ENCODE peak calls at places on chromosome 13, in eight cellular contexts. I, F, S, Z, T, C, B and A are unnamed samples.

GRCh38 chr13:42747399-42747873 is 33.9 kb upstream of the FAM216B start:
- DNase-seq in I (no peak), F (no peak), S (no peak), Z (no peak), T (peak), C (peak), B (no peak), A (peak)

GRCh38 chr13:94701313-94702180 is 10.8 kb downstream of the SOX21 start:
- DNase-seq in I (no peak), F (no peak), S (no peak), Z (no peak), T (no peak), C (no peak), B (no peak), A (no peak)

GRCh38 chr13:45209229-45209628 is 8.4 kb upstream of the KCTD4 start:
- DNase-seq in I (no peak), F (no peak), S (no peak), Z (no peak), T (no peak), C (no peak), B (no peak), A (no peak)

GRCh38 chr13:68110178-68110768 is 880.1 kb upstream of the PCDH9 start:
- DNase-seq in I (no peak), F (no peak), S (no peak), Z (no peak), T (no peak), C (no peak), B (no peak), A (no peak)

GRCh38 chr13:104466016-104466415 is 1399.8 kb upstream of the SLC10A2 start:
- DNase-seq in I (no peak), F (no peak), S (no peak), Z (no peak), T (no peak), C (no peak), B (no peak), A (no peak)

GRCh38 chr13:66087149-66087780 is 1142.9 kb downstream of the PCDH9 start:
- DNase-seq in I (no peak), F (no peak), S (no peak), Z (no peak), T (no peak), C (peak), B (no peak), A (no peak)

GRCh38 chr13:91360246-91360751 is 12.8 kb downstream of the MIR17HG start:
- DNase-seq in I (no peak), F (no peak), S (no peak), Z (no peak), T (no peak), C (no peak), B (no peak), A (no peak)

GRCh38 chr13:65725001-65725400 is 1505.1 kb downstream of the PCDH9 start:
- DNase-seq in I (no peak), F (no peak), S (peak), Z (no peak), T (no peak), C (peak), B (no peak), A (no peak)

GRCh38 chr13:36815069-36815468 is 4.0 kb upstream of the RFXAP start:
- DNase-seq in I (no peak), F (no peak), S (no peak), Z (no peak), T (no peak), C (no peak), B (no peak), A (no peak)

GRCh38 chr13:41465215-41465907 is 8.0 kb downstream of the RGCC start:
- DNase-seq in I (no peak), F (peak), S (no peak), Z (peak), T (peak), C (peak), B (peak), A (peak)

GRCh38 chr13:107035778-107036177 is 467.8 kb upstream of the ARGLU1 start:
- DNase-seq in I (no peak), F (no peak), S (no peak), Z (no peak), T (peak), C (peak), B (no peak), A (no peak)

GRCh38 chr13:104074326-104074725 is 1008.1 kb upstream of the SLC10A2 start:
- DNase-seq in I (no peak), F (no peak), S (no peak), Z (no peak), T (no peak), C (no peak), B (no peak), A (no peak)

GRCh38 chr13:25727250-25727649 is 324.6 kb downstream of the SHISA2 start:
- DNase-seq in I (peak), F (no peak), S (no peak), Z (peak), T (no peak), C (no peak), B (no peak), A (no peak)

GRCh38 chr13:86729206-86729605 is 930.0 kb upstream of the SLITRK6 start:
- DNase-seq in I (no peak), F (no peak), S (no peak), Z (no peak), T (no peak), C (no peak), B (no peak), A (no peak)

GRCh38 chr13:76527041-76527440 is 359.2 kb downstream of the KCTD12 start:
- DNase-seq in I (no peak), F (no peak), S (no peak), Z (no peak), T (no peak), C (no peak), B (no peak), A (no peak)

GRCh38 chr13:96822900-96823299 is 171.4 kb downstream of the OXGR1 start:
- DNase-seq in I (peak), F (no peak), S (peak), Z (peak), T (no peak), C (peak), B (no peak), A (no peak)

GRCh38 chr13:19955873-19956559 is 2.5 kb upstream of the ZMYM2 start:
- DNase-seq in I (no peak), F (no peak), S (no peak), Z (no peak), T (no peak), C (no peak), B (no peak), A (no peak)

GRCh38 chr13:89239361-89240127 is 1568.4 kb downstream of the SLITRK5 start:
- DNase-seq in I (no peak), F (no peak), S (no peak), Z (no peak), T (no peak), C (no peak), B (no peak), A (no peak)

GRCh38 chr13:59946924-59947323 is 216.8 kb downstream of the DIAPH3 start:
- DNase-seq in I (no peak), F (no peak), S (peak), Z (no peak), T (no peak), C (peak), B (no peak), A (no peak)

GRCh38 chr13:67148219-67148583 is 81.9 kb downstream of the PCDH9 start:
- DNase-seq in I (no peak), F (no peak), S (no peak), Z (no peak), T (no peak), C (peak), B (no peak), A (peak)

GRCh38 chr13:100490692-100491091 is 97.9 kb downstream of the GGACT start:
- DNase-seq in I (no peak), F (no peak), S (no peak), Z (no peak), T (no peak), C (peak), B (no peak), A (no peak)

GRCh38 chr13:21361123-21361522 is 98.0 kb downstream of the ZDHHC20 start:
- DNase-seq in I (no peak), F (no peak), S (no peak), Z (no peak), T (no peak), C (no peak), B (no peak), A (no peak)

GRCh38 chr13:108957369-108958012 is 328.1 kb downstream of the MYO16 start:
- DNase-seq in I (no peak), F (no peak), S (no peak), Z (no peak), T (peak), C (peak), B (no peak), A (peak)

GRCh38 chr13:89066868-89067466 is 1395.8 kb downstream of the SLITRK5 start:
- DNase-seq in I (peak), F (no peak), S (peak), Z (peak), T (no peak), C (peak), B (no peak), A (peak)

GRCh38 chr13:29917573-29918091 is 67.2 kb upstream of the UBL3 start:
- DNase-seq in I (no peak), F (no peak), S (no peak), Z (no peak), T (no peak), C (no peak), B (no peak), A (no peak)

GRCh38 chr13:100514788-100515409 is 73.7 kb downstream of the GGACT start:
- DNase-seq in I (peak), F (peak), S (peak), Z (peak), T (peak), C (peak), B (peak), A (peak)

GRCh38 chr13:105144020-105144419 is 1391.4 kb downstream of the EFNB2 start:
- DNase-seq in I (no peak), F (no peak), S (no peak), Z (no peak), T (no peak), C (no peak), B (no peak), A (no peak)

GRCh38 chr13:21980049-21980448 is 309.2 kb downstream of the FGF9 start:
- DNase-seq in I (no peak), F (no peak), S (no peak), Z (no peak), T (no peak), C (no peak), B (no peak), A (no peak)

GRCh38 chr13:26050568-26051230 is 1.1 kb downstream of the SHISA2 start:
- DNase-seq in I (no peak), F (no peak), S (peak), Z (no peak), T (no peak), C (peak), B (peak), A (no peak)

GRCh38 chr13:48594080-48594815 is 59.5 kb upstream of the CYSLTR2 start:
- DNase-seq in I (no peak), F (no peak), S (no peak), Z (no peak), T (no peak), C (no peak), B (no peak), A (no peak)

GRCh38 chr13:30739646-30740642 is 4.6 kb downstream of the ALOX5AP start:
- DNase-seq in I (no peak), F (no peak), S (no peak), Z (no peak), T (peak), C (peak), B (no peak), A (peak)

GRCh38 chr13:64278493-64278892 is 2862.8 kb upstream of the PCDH20 start:
- DNase-seq in I (no peak), F (no peak), S (no peak), Z (no peak), T (peak), C (peak), B (no peak), A (peak)

GRCh38 chr13:75494491-75494890 is 12.5 kb upstream of the TBC1D4 start:
- DNase-seq in I (no peak), F (no peak), S (no peak), Z (no peak), T (no peak), C (peak), B (no peak), A (no peak)

GRCh38 chr13:50521750-50522149 is 321.7 kb downstream of the DLEU7 start:
- DNase-seq in I (no peak), F (no peak), S (no peak), Z (no peak), T (no peak), C (peak), B (no peak), A (no peak)

GRCh38 chr13:90919153-90919552 is 428.3 kb upstream of the MIR17HG start:
- DNase-seq in I (no peak), F (no peak), S (no peak), Z (no peak), T (no peak), C (peak), B (no peak), A (no peak)

GRCh38 chr13:40064723-40065122 is 409.3 kb downstream of the COG6 start:
- DNase-seq in I (no peak), F (no peak), S (no peak), Z (no peak), T (no peak), C (peak), B (no peak), A (peak)

GRCh38 chr13:99009987-99010551 is 32.2 kb upstream of the DOCK9 start:
- DNase-seq in I (no peak), F (no peak), S (no peak), Z (no peak), T (no peak), C (no peak), B (no peak), A (no peak)

GRCh38 chr13:113009743-113010509 is 40.9 kb downstream of the MCF2L start:
- DNase-seq in I (no peak), F (no peak), S (no peak), Z (no peak), T (no peak), C (no peak), B (no peak), A (no peak)
- H3K27ac ChIP-seq in I (no peak), F (peak), S (no peak), Z (no peak), T (no peak), C (no peak), B (peak), A (no peak)

DNA sequence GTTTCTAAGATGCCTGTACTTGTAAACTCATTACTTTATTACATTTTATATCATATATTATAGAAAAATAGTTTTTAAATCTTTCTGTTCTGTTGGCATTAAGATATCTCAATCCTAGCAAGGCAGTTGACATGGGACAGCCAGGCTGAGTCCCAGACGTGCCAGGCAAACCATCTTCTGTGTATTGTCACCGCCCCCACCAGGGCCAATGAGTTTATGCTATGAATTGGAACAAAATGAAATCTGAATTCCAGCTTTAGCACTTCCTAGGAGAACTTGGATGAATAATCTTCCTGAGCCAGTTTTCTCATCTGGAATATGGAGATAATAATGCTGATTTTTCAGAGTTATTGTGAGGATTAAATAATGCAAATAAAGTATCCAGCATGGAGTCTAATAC is 79.9 kb upstream of the GSX1 start:
- DNase-seq in I (peak), F (no peak), S (peak), Z (peak), T (no peak), C (no peak), B (peak), A (peak)
- TF ChIP-seq CTCF in I (peak), F (peak), S (peak), Z (no peak), T (no peak), C (peak), B (peak), A (no peak)

DNA sequence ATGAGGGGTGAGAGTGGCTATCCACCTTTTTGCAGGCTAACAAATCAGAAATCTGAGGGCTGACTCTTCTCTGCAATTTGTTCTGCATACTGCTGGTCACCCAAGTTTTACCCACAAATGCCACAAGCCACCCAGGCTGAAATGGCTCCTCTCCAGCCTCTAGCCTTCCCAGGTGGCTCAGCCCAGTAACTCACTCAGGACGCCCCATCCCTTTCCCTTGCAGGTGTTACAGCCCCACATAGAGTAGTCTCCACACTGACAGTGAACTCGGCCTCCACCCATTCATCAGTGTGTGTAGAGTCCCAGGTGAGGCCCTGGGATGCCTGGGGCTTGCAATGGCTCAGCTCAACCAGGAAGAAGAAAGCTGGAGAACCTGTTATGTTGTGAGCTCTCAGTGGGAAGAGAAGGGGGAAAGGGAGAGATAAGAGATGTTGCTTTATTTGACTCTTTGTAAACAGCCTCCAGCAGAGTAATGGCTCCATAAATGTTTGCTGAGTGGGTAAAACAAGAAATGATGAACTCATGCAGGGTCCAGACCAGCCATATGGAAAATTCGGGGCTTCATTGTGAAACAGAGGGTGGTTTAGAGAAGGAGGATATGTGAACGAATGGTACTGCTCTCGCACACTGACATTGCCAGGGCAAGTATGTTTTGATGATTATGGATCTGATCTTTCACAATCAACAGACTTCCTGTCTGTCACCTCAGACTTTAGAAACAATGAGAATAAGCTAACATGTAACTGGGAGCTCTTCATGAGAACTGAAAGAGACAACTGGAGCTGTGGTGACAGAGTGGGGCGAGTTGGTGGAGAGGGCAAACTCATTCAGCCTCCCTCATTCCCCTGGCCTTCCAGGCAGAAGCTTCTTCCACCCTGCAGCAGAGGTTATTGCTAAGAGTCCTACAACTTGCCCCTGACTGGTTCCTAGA is 74.2 kb upstream of the RFC3 start:
- DNase-seq in I (no peak), F (no peak), S (no peak), Z (no peak), T (no peak), C (no peak), B (no peak), A (no peak)
- H3K27ac ChIP-seq in I (no peak), F (no peak), S (no peak), Z (no peak), T (no peak), C (no peak), B (no peak), A (no peak)

DNA sequence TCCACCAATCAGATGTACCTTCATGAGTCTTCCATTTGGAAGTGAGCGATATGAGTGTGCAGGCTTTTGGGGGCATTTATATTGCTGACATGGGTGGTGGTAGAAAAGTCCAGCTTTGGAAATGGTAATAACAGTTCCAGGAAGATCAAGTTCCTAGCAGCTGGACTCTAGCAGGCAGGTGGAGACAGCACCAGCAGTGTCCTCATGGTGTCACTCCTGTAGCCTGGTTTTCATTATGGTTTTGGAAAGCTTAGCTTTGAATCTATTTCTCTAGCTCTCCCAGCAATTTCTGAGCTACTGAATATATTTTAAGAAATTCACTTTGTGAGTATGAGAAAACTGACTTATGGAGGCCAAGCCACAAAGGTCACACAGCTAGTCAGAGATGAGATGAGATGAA is 523.2 kb upstream of the HTR2A start:
- DNase-seq in I (no peak), F (no peak), S (no peak), Z (no peak), T (no peak), C (no peak), B (no peak), A (no peak)
- TF ChIP-seq CTCF in I (no peak), F (peak), S (no peak), Z (no peak), T (peak), C (no peak), B (peak), A (no peak)

GRCh38 chr13:113405481-113406300 is 41.8 kb upstream of the GRTP1 start:
- DNase-seq in I (no peak), F (no peak), S (no peak), Z (no peak), T (no peak), C (no peak), B (no peak), A (no peak)
- H3K27ac ChIP-seq in I (no peak), F (peak), S (no peak), Z (no peak), T (no peak), C (no peak), B (peak), A (no peak)